ENCODE peak calls at places on chromosomes 6 and 20, in ten cellular contexts. Z, H, E, O, U, J, D, L, P and S are unnamed samples.

GRCh38 chr6:145087034-145087433 is 648.3 kb downstream of the EPM2A start:
- DNase-seq in O (no peak), L (no peak), J (no peak), D (no peak), U (peak), P (no peak), Z (no peak), E (no peak), H (no peak), S (no peak)

GRCh38 chr6:166552600-166552999 is 33.9 kb downstream of the RAMACL start:
- DNase-seq in D (no peak), Z (no peak), L (no peak), J (no peak), E (no peak), O (no peak), U (no peak), H (no peak), P (no peak), S (no peak)

GRCh38 chr20:1291191-1291741 is 25.2 kb downstream of the SNPH start:
- DNase-seq in E (no peak), P (no peak), D (no peak), H (no peak), U (peak), L (no peak), J (no peak), Z (peak), O (no peak), S (peak)

GRCh38 chr6:88566746-88567534 is 396.5 kb downstream of the RNGTT start:
- DNase-seq in J (no peak), L (no peak), E (no peak), P (no peak), Z (no peak), O (no peak), U (no peak), H (no peak), D (no peak), S (no peak)

GRCh38 chr6:149393002-149393679 is 6.9 kb upstream of the SUMO4 start:
- DNase-seq in L (no peak), E (no peak), D (no peak), H (no peak), Z (no peak), O (no peak), U (peak), P (no peak), J (no peak), S (no peak)

GRCh38 chr6:34993206-34993605 is 104.2 kb downstream of the ANKS1A start:
- DNase-seq in E (no peak), L (no peak), Z (no peak), U (no peak), J (no peak), O (no peak), P (no peak), H (no peak), D (no peak), S (no peak)

GRCh38 chr6:161161121-161161520 is 112.7 kb downstream of the AGPAT4 start:
- DNase-seq in H (peak), U (no peak), P (no peak), L (no peak), D (no peak), E (no peak), Z (no peak), J (no peak), O (no peak), S (no peak)

GRCh38 chr6:21987501-21987957 is 309.3 kb downstream of the PRL start:
- DNase-seq in L (no peak), E (peak), U (peak), H (peak), O (no peak), Z (no peak), J (no peak), P (peak), D (peak), S (peak)

GRCh38 chr6:147438758-147439528 is 69.5 kb upstream of the SAMD5 start:
- DNase-seq in O (no peak), Z (no peak), D (no peak), H (no peak), L (no peak), J (no peak), E (no peak), U (no peak), P (no peak), S (no peak)

GRCh38 chr6:144480518-144480917 is 195.4 kb downstream of the UTRN start:
- DNase-seq in H (no peak), Z (no peak), E (no peak), D (no peak), U (peak), O (peak), P (no peak), L (no peak), J (no peak), S (no peak)

GRCh38 chr20:54848984-54849538 is 373.7 kb downstream of the DOK5 start:
- DNase-seq in P (no peak), L (no peak), D (no peak), U (no peak), O (no peak), Z (no peak), J (no peak), H (no peak), E (no peak), S (no peak)

GRCh38 chr6:106631356-106631755 is 2.0 kb downstream of the QRSL1 start:
- DNase-seq in O (no peak), P (no peak), L (no peak), J (no peak), D (no peak), U (no peak), H (no peak), E (no peak), Z (no peak), S (no peak)

GRCh38 chr6:53858196-53858595 is 63.4 kb downstream of the LRRC1 start:
- DNase-seq in O (no peak), P (no peak), H (no peak), U (no peak), Z (no peak), D (no peak), J (no peak), L (no peak), E (no peak), S (no peak)